ENCODE peak calls at places on chromosomes 4 and X, in eight cellular contexts. S, Y, V, Q, B, G, O and R are unnamed samples.
A peak's percentile ranks its signal among the peaks of the same experiment; 100 is the strongest.

GRCh38 chr4:24032371-24032989 is 142.6 kb upstream of the PPARGC1A start:
- DNase-seq in O (peak; percentile 7), V (no peak), S (peak; percentile 11), B (peak; percentile 2), Q (peak; percentile 28), Y (peak; percentile 32), G (peak; percentile 43), R (peak; percentile 31)

GRCh38 chr4:3640587-3640962 is 108.4 kb upstream of the LRPAP1 start:
- DNase-seq in Q (peak; percentile 29), V (no peak), O (no peak), S (peak; percentile 60), Y (peak; percentile 56), G (no peak), B (no peak), R (no peak)

GRCh38 chr4:41323706-41324105 is 67.0 kb downstream of the UCHL1 start:
- DNase-seq in Q (no peak), Y (peak; percentile 27), S (peak; percentile 34), V (no peak), G (peak; percentile 31), B (no peak), O (no peak), R (no peak)

GRCh38 chrX:23434356-23434884 is 99.8 kb downstream of the PTCHD1 start:
- DNase-seq in Q (no peak), O (peak; percentile 45), G (peak; percentile 94), B (no peak), V (no peak), S (peak; percentile 2), Y (no peak), R (peak; percentile 82)

GRCh38 chr4:91325495-91325894 is 978.3 kb upstream of the GRID2 start:
- DNase-seq in O (no peak), Y (no peak), B (no peak), Q (peak; percentile 9), G (peak; percentile 89), S (peak; percentile 0), V (no peak), R (peak; percentile 75)

GRCh38 chrX:40383360-40383759 is 197.4 kb upstream of the ATP6AP2 start:
- DNase-seq in Y (no peak), O (no peak), B (no peak), S (no peak), Q (no peak), V (no peak), G (no peak), R (no peak)

GRCh38 chr4:102363033-102363432 is 17.8 kb upstream of the SLC39A8 start:
- DNase-seq in Y (no peak), O (no peak), Q (no peak), G (no peak), B (no peak), V (no peak), S (no peak), R (no peak)

GRCh38 chrX:132044953-132045352 is 21.9 kb downstream of the STK26 start:
- DNase-seq in Y (no peak), B (no peak), O (no peak), Q (peak; percentile 35), G (peak; percentile 14), S (no peak), V (no peak), R (peak; percentile 11)